ENCODE peak calls at places on chromosomes 16 and 17, in four cellular contexts. One of them, this sample, is unnamed.

GRCh38 chr16:30741461-30741914 is 6.7 kb upstream of the PHKG2 start:
- DNase-seq in GM12878: no peak
- DNase-seq in HepG2: peak; percentile 61
- DNase-seq in K562: no peak
- DNase-seq in this sample: no peak

GRCh38 chr17:47875011-47875471 is 21.0 kb upstream of the SP2 start:
- DNase-seq in GM12878: no peak
- DNase-seq in HepG2: no peak
- DNase-seq in K562: no peak
- DNase-seq in this sample: no peak

GRCh38 chr17:79020631-79021301 is 3.2 kb upstream of the C1QTNF1 start:
- DNase-seq in GM12878: no peak
- DNase-seq in HepG2: no peak
- DNase-seq in K562: no peak
- DNase-seq in this sample: no peak

GRCh38 chr17:5419959-5420653 is at the start of gene RPAIN:
- DNase-seq in GM12878: no peak
- DNase-seq in HepG2: peak; percentile 85
- DNase-seq in K562: peak; percentile 65
- DNase-seq in this sample: peak; percentile 78

GRCh38 chr17:51228177-51228576 is 31.7 kb downstream of the MBTD1 start:
- DNase-seq in GM12878: no peak
- DNase-seq in HepG2: no peak
- DNase-seq in K562: no peak
- DNase-seq in this sample: no peak

GRCh38 chr17:2703181-2703580 is 8.4 kb downstream of the CLUH start:
- DNase-seq in GM12878: no peak
- DNase-seq in HepG2: no peak
- DNase-seq in K562: no peak
- DNase-seq in this sample: peak; percentile 10

GRCh38 chr17:79888811-79889634 is 49.8 kb upstream of the CBX4 start:
- DNase-seq in GM12878: no peak
- DNase-seq in HepG2: peak; percentile 63
- DNase-seq in K562: no peak
- DNase-seq in this sample: no peak

GRCh38 chr16:31135535-31136286 is at the start of gene PRSS8:
- DNase-seq in GM12878: no peak
- DNase-seq in HepG2: no peak
- DNase-seq in K562: peak; percentile 82
- DNase-seq in this sample: peak; percentile 68

GRCh38 chr16:89723279-89724250 is 2.2 kb downstream of the ZNF276 start:
- DNase-seq in GM12878: no peak
- DNase-seq in HepG2: no peak
- DNase-seq in K562: no peak
- DNase-seq in this sample: no peak

GRCh38 chr17:33112763-33113162 is 121.1 kb downstream of the SPACA3 start:
- DNase-seq in GM12878: no peak
- DNase-seq in HepG2: no peak
- DNase-seq in K562: no peak
- DNase-seq in this sample: no peak

GRCh38 chr17:15782809-15783208 is 50.7 kb downstream of the TBC1D26 start:
- DNase-seq in GM12878: no peak
- DNase-seq in HepG2: no peak
- DNase-seq in K562: no peak
- DNase-seq in this sample: peak; percentile 46

GRCh38 chr16:57539072-57539796 is 2.9 kb upstream of the CCDC102A start:
- DNase-seq in GM12878: peak; percentile 88
- DNase-seq in HepG2: no peak
- DNase-seq in K562: no peak
- DNase-seq in this sample: no peak

GRCh38 chr16:86099326-86099725 is 200.4 kb downstream of the IRF8 start:
- DNase-seq in GM12878: no peak
- DNase-seq in HepG2: no peak
- DNase-seq in K562: no peak
- DNase-seq in this sample: peak; percentile 39

GRCh38 chr16:17258077-17258599 is 212.6 kb downstream of the XYLT1 start:
- DNase-seq in GM12878: no peak
- DNase-seq in HepG2: no peak
- DNase-seq in K562: no peak
- DNase-seq in this sample: no peak

GRCh38 chr17:28946239-28946638 is 5.1 kb downstream of the PHF12 start:
- DNase-seq in GM12878: no peak
- DNase-seq in HepG2: no peak
- DNase-seq in K562: no peak
- DNase-seq in this sample: no peak

GRCh38 chr16:69482410-69482951 is 58.1 kb downstream of the CYB5B start:
- DNase-seq in GM12878: no peak
- DNase-seq in HepG2: no peak
- DNase-seq in K562: no peak
- DNase-seq in this sample: no peak
- TF ChIP-seq USF2 in GM12878: no peak
- TF ChIP-seq USF2 in HepG2: no peak
- TF ChIP-seq USF2 in K562: no peak
- TF ChIP-seq USF2 in this sample: no peak

GRCh38 chr17:46811978-46812583 is 6.4 kb downstream of the WNT3 start:
- DNase-seq in GM12878: no peak
- DNase-seq in HepG2: no peak
- DNase-seq in K562: no peak
- DNase-seq in this sample: no peak
- TF ChIP-seq ATF2 in GM12878: no peak
- TF ChIP-seq ATF2 in HepG2: no peak
- TF ChIP-seq ATF2 in K562: no peak
- TF ChIP-seq ATF2 in this sample: no peak

DNA sequence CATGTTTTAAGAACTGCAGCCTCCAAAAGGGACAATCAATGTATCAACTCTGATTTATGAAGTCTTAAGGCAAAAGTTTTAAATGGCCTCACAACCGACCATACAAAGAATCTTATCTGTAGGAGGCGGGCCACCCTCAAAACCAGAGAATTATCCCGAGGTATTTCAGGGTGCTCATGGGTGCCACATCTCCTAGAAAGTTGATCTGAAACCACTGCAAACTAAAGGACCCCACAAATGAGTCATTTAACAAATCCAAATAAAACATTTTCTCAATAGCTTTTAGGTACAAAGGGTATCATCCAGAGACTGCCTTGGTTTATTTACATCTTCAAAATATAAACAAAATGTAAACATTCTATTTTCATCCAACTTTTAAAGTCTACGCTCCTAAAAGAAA is 6.8 kb downstream of the ERN1 start:
- DNase-seq in GM12878: no peak
- DNase-seq in HepG2: no peak
- DNase-seq in K562: no peak
- DNase-seq in this sample: no peak
- TF ChIP-seq NR2C2 in GM12878: no peak
- TF ChIP-seq NR2C2 in HepG2: no peak
- TF ChIP-seq NR2C2 in K562: no peak
- TF ChIP-seq NR2C2 in this sample: no peak

GRCh38 chr16:27646811-27647210 is 96.9 kb downstream of the KATNIP start:
- DNase-seq in GM12878: no peak
- DNase-seq in HepG2: no peak
- DNase-seq in K562: no peak
- DNase-seq in this sample: no peak
- TF ChIP-seq USF2 in GM12878: no peak
- TF ChIP-seq USF2 in HepG2: no peak
- TF ChIP-seq USF2 in K562: no peak
- TF ChIP-seq USF2 in this sample: no peak

DNA sequence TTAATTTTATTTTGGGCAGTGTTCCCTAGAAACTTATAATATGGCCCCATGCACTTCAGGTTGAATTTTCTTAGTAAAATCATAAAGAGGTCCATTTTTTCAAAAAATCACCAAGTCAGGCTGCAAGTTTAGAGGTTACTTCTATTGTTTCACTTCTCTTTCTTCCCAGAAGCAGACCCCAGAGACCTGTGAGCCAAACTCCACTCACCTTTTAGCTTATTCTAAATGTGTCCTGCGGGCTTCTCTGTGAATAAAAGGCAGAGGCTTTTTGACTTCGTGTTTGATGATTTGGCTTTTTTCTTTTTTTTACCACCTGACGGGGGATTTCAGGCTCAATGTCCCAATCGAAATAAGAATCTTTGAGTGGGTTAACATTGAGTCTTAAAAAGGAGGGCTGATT is 7.4 kb downstream of the PRKCB start:
- DNase-seq in GM12878: no peak
- DNase-seq in HepG2: no peak
- DNase-seq in K562: no peak
- DNase-seq in this sample: no peak
- TF ChIP-seq ATF2 in GM12878: peak; percentile 63
- TF ChIP-seq ATF2 in HepG2: no peak
- TF ChIP-seq ATF2 in K562: no peak
- TF ChIP-seq ATF2 in this sample: no peak

GRCh38 chr16:88639231-88640038 is 1.1 kb downstream of the IL17C start:
- DNase-seq in GM12878: no peak
- DNase-seq in HepG2: no peak
- DNase-seq in K562: peak; percentile 69
- DNase-seq in this sample: peak; percentile 89

GRCh38 chr16:88635671-88636070 is 2.7 kb upstream of the IL17C start:
- DNase-seq in GM12878: no peak
- DNase-seq in HepG2: no peak
- DNase-seq in K562: no peak
- DNase-seq in this sample: no peak

GRCh38 chr16:88638323-88639230 is at the start of gene IL17C:
- DNase-seq in GM12878: no peak
- DNase-seq in HepG2: no peak
- DNase-seq in K562: peak; percentile 59
- DNase-seq in this sample: peak; percentile 64

GRCh38 chr16:88636488-88637265 is 1.7 kb upstream of the IL17C start:
- DNase-seq in GM12878: no peak
- DNase-seq in HepG2: no peak
- DNase-seq in K562: no peak
- DNase-seq in this sample: no peak

DNA sequence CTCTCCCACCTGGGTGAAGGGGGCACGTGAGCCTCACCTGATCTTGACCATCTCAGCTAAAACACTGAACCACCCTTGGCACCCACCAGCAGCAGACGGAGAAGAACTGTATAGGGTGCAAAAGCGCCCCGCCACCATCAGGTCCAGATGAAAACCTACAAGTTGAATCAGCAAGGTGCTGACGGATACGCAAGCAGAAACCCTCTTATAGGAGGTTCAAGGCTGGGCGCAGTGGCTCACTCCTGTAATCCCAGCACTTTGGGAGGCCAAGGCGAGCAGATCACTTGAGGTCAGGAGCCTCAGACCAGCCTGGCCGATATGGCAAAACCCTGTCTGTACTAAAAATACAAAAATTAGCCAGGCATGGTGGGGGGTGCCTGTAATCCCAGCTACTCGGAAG is 575 bp upstream of the IL17C start:
- DNase-seq in GM12878: no peak
- DNase-seq in HepG2: no peak
- DNase-seq in K562: no peak
- DNase-seq in this sample: no peak
- TF ChIP-seq NR2C2 in GM12878: no peak
- TF ChIP-seq NR2C2 in HepG2: no peak
- TF ChIP-seq NR2C2 in K562: no peak
- TF ChIP-seq NR2C2 in this sample: no peak

GRCh38 chr17:62653831-62654829 is 26.7 kb downstream of the MRC2 start:
- DNase-seq in GM12878: no peak
- DNase-seq in HepG2: no peak
- DNase-seq in K562: peak; percentile 48
- DNase-seq in this sample: peak; percentile 16

GRCh38 chr17:62649570-62649969 is 22.1 kb downstream of the MRC2 start:
- DNase-seq in GM12878: no peak
- DNase-seq in HepG2: no peak
- DNase-seq in K562: no peak
- DNase-seq in this sample: no peak

GRCh38 chr17:62650587-62650986 is 23.1 kb downstream of the MRC2 start:
- DNase-seq in GM12878: no peak
- DNase-seq in HepG2: no peak
- DNase-seq in K562: no peak
- DNase-seq in this sample: peak; percentile 8

GRCh38 chr17:62653002-62653830 is 25.7 kb downstream of the MRC2 start:
- DNase-seq in GM12878: peak; percentile 64
- DNase-seq in HepG2: no peak
- DNase-seq in K562: peak; percentile 88
- DNase-seq in this sample: peak; percentile 85

GRCh38 chr17:62652251-62653001 is 25.0 kb downstream of the MRC2 start:
- DNase-seq in GM12878: no peak
- DNase-seq in HepG2: no peak
- DNase-seq in K562: no peak
- DNase-seq in this sample: peak; percentile 52
- TF ChIP-seq USF2 in GM12878: no peak
- TF ChIP-seq USF2 in HepG2: no peak
- TF ChIP-seq USF2 in K562: no peak
- TF ChIP-seq USF2 in this sample: no peak

This sample was measured in WTC11.